ENCODE peak calls at places on chromosomes 7 and 10, in ten cellular contexts. One of them, this sample, is unnamed. For H3K4me1, the result is how much of the 10 kb centered on the place peaks cover.

GRCh38 chr10:23331567-23332290 is 12.9 kb downstream of the C10orf67 start:
- DNase-seq in sigmoid colon: no peak
- DNase-seq in SK-N-SH: no peak
- DNase-seq in hepatocyte: no peak
- DNase-seq in HCT116: no peak
- DNase-seq in tibial artery: no peak
- DNase-seq in heart right ventricle: no peak
- DNase-seq in suprapubic skin: no peak
- DNase-seq in lung: no peak
- DNase-seq in A673: peak
- DNase-seq in this sample: no peak

GRCh38 chr10:98097175-98097574 is 37.3 kb upstream of the R3HCC1L start:
- DNase-seq in sigmoid colon: no peak
- DNase-seq in SK-N-SH: no peak
- DNase-seq in hepatocyte: no peak
- DNase-seq in HCT116: no peak
- DNase-seq in tibial artery: no peak
- DNase-seq in heart right ventricle: no peak
- DNase-seq in suprapubic skin: no peak
- DNase-seq in lung: no peak
- DNase-seq in A673: no peak
- DNase-seq in this sample: no peak

GRCh38 chr10:64288404-64288803 is 767.2 kb downstream of the REEP3 start:
- DNase-seq in sigmoid colon: no peak
- DNase-seq in SK-N-SH: no peak
- DNase-seq in hepatocyte: no peak
- DNase-seq in HCT116: no peak
- DNase-seq in tibial artery: no peak
- DNase-seq in heart right ventricle: no peak
- DNase-seq in suprapubic skin: no peak
- DNase-seq in lung: no peak
- DNase-seq in A673: no peak
- DNase-seq in this sample: no peak

GRCh38 chr7:13538669-13539068 is 450.8 kb downstream of the ETV1 start:
- DNase-seq in sigmoid colon: no peak
- DNase-seq in SK-N-SH: no peak
- DNase-seq in hepatocyte: no peak
- DNase-seq in HCT116: no peak
- DNase-seq in tibial artery: no peak
- DNase-seq in heart right ventricle: no peak
- DNase-seq in suprapubic skin: no peak
- DNase-seq in lung: no peak
- DNase-seq in A673: no peak
- DNase-seq in this sample: no peak

GRCh38 chr7:3250725-3251124 is 50.3 kb upstream of the SDK1 start:
- DNase-seq in sigmoid colon: no peak
- DNase-seq in SK-N-SH: no peak
- DNase-seq in hepatocyte: no peak
- DNase-seq in HCT116: no peak
- DNase-seq in tibial artery: no peak
- DNase-seq in heart right ventricle: no peak
- DNase-seq in suprapubic skin: no peak
- DNase-seq in lung: no peak
- DNase-seq in A673: no peak
- DNase-seq in this sample: no peak

GRCh38 chr10:72328045-72328828 is 26.5 kb downstream of the DNAJB12 start:
- DNase-seq in sigmoid colon: peak
- DNase-seq in SK-N-SH: peak
- DNase-seq in hepatocyte: peak
- DNase-seq in HCT116: no peak
- DNase-seq in tibial artery: peak
- DNase-seq in heart right ventricle: peak
- DNase-seq in suprapubic skin: no peak
- DNase-seq in lung: peak
- DNase-seq in A673: peak
- DNase-seq in this sample: no peak

GRCh38 chr7:10930551-10930950 is 43.1 kb upstream of the PHF14 start:
- DNase-seq in sigmoid colon: no peak
- DNase-seq in SK-N-SH: no peak
- DNase-seq in hepatocyte: no peak
- DNase-seq in HCT116: no peak
- DNase-seq in tibial artery: no peak
- DNase-seq in heart right ventricle: no peak
- DNase-seq in suprapubic skin: no peak
- DNase-seq in lung: no peak
- DNase-seq in A673: no peak
- DNase-seq in this sample: no peak

GRCh38 chr7:116273918-116274301 is 63.6 kb downstream of the TES start:
- DNase-seq in sigmoid colon: no peak
- DNase-seq in SK-N-SH: no peak
- DNase-seq in hepatocyte: no peak
- DNase-seq in HCT116: no peak
- DNase-seq in tibial artery: no peak
- DNase-seq in heart right ventricle: no peak
- DNase-seq in suprapubic skin: no peak
- DNase-seq in lung: no peak
- DNase-seq in A673: no peak
- DNase-seq in this sample: no peak

GRCh38 chr7:108310351-108310750 is 145.9 kb downstream of the NRCAM start:
- DNase-seq in sigmoid colon: no peak
- DNase-seq in SK-N-SH: no peak
- DNase-seq in hepatocyte: no peak
- DNase-seq in HCT116: no peak
- DNase-seq in tibial artery: no peak
- DNase-seq in heart right ventricle: no peak
- DNase-seq in suprapubic skin: no peak
- DNase-seq in lung: no peak
- DNase-seq in A673: no peak
- DNase-seq in this sample: no peak

GRCh38 chr7:108313086-108313485 is 143.2 kb downstream of the NRCAM start:
- DNase-seq in sigmoid colon: no peak
- DNase-seq in SK-N-SH: no peak
- DNase-seq in hepatocyte: no peak
- DNase-seq in HCT116: no peak
- DNase-seq in tibial artery: no peak
- DNase-seq in heart right ventricle: no peak
- DNase-seq in suprapubic skin: no peak
- DNase-seq in lung: no peak
- DNase-seq in A673: no peak
- DNase-seq in this sample: no peak

GRCh38 chr7:108316708-108317107 is 139.5 kb downstream of the NRCAM start:
- DNase-seq in sigmoid colon: no peak
- DNase-seq in SK-N-SH: no peak
- DNase-seq in hepatocyte: no peak
- DNase-seq in HCT116: no peak
- DNase-seq in tibial artery: no peak
- DNase-seq in heart right ventricle: no peak
- DNase-seq in suprapubic skin: no peak
- DNase-seq in lung: no peak
- DNase-seq in A673: no peak
- DNase-seq in this sample: no peak

GRCh38 chr7:108311446-108312168 is 144.6 kb downstream of the NRCAM start:
- DNase-seq in sigmoid colon: no peak
- DNase-seq in SK-N-SH: no peak
- DNase-seq in hepatocyte: no peak
- DNase-seq in HCT116: no peak
- DNase-seq in tibial artery: no peak
- DNase-seq in heart right ventricle: no peak
- DNase-seq in suprapubic skin: no peak
- DNase-seq in lung: no peak
- DNase-seq in A673: peak
- DNase-seq in this sample: no peak

GRCh38 chr7:108314049-108314448 is 142.2 kb downstream of the NRCAM start:
- DNase-seq in sigmoid colon: no peak
- DNase-seq in SK-N-SH: no peak
- DNase-seq in hepatocyte: no peak
- DNase-seq in HCT116: no peak
- DNase-seq in tibial artery: no peak
- DNase-seq in heart right ventricle: no peak
- DNase-seq in suprapubic skin: no peak
- DNase-seq in lung: no peak
- DNase-seq in A673: no peak
- DNase-seq in this sample: no peak
- H3K4me1 ChIP-seq in sigmoid colon: under half
- H3K4me1 ChIP-seq in SK-N-SH: under half
- H3K4me1 ChIP-seq in hepatocyte: under half
- H3K4me1 ChIP-seq in HCT116: under half
- H3K4me1 ChIP-seq in tibial artery: under half
- H3K4me1 ChIP-seq in heart right ventricle: under half
- H3K4me1 ChIP-seq in suprapubic skin: under half
- H3K4me1 ChIP-seq in lung: under half
- H3K4me1 ChIP-seq in A673: under half
- H3K4me1 ChIP-seq in this sample: under half

GRCh38 chr10:12710157-12710556 is 291.4 kb downstream of the CCDC3 start:
- DNase-seq in sigmoid colon: no peak
- DNase-seq in SK-N-SH: no peak
- DNase-seq in hepatocyte: no peak
- DNase-seq in HCT116: no peak
- DNase-seq in tibial artery: no peak
- DNase-seq in heart right ventricle: no peak
- DNase-seq in suprapubic skin: no peak
- DNase-seq in lung: no peak
- DNase-seq in A673: no peak
- DNase-seq in this sample: no peak

GRCh38 chr10:12709516-12709915 is 292.0 kb downstream of the CCDC3 start:
- DNase-seq in sigmoid colon: no peak
- DNase-seq in SK-N-SH: no peak
- DNase-seq in hepatocyte: no peak
- DNase-seq in HCT116: no peak
- DNase-seq in tibial artery: no peak
- DNase-seq in heart right ventricle: no peak
- DNase-seq in suprapubic skin: no peak
- DNase-seq in lung: no peak
- DNase-seq in A673: peak
- DNase-seq in this sample: no peak

GRCh38 chr10:12712284-12712983 is 289.1 kb downstream of the CCDC3 start:
- DNase-seq in sigmoid colon: no peak
- DNase-seq in SK-N-SH: no peak
- DNase-seq in hepatocyte: no peak
- DNase-seq in HCT116: no peak
- DNase-seq in tibial artery: no peak
- DNase-seq in heart right ventricle: no peak
- DNase-seq in suprapubic skin: no peak
- DNase-seq in lung: no peak
- DNase-seq in A673: no peak
- DNase-seq in this sample: no peak

GRCh38 chr10:12710594-12711343 is 290.7 kb downstream of the CCDC3 start:
- DNase-seq in sigmoid colon: peak
- DNase-seq in SK-N-SH: peak
- DNase-seq in hepatocyte: peak
- DNase-seq in HCT116: peak
- DNase-seq in tibial artery: peak
- DNase-seq in heart right ventricle: peak
- DNase-seq in suprapubic skin: peak
- DNase-seq in lung: peak
- DNase-seq in A673: peak
- DNase-seq in this sample: no peak

DNA sequence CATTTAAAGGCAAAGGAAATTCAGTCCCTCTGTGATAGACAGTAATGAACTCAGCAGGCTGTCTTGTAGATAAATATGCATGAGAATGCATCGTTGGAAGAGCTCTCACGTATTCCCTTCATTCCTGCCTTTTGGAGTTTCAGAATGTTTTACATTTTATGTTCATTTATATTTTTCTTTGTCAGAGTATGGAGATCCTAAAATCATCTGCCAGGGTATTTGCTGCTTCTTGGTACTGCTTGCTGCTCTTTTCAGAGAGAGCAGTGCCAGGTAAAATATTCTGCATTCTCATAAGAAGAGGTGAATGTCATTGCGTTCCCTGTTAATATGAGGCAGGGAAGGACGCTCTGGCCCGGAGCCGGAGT is 290.2 kb downstream of the CCDC3 start:
- DNase-seq in sigmoid colon: no peak
- DNase-seq in SK-N-SH: no peak
- DNase-seq in hepatocyte: no peak
- DNase-seq in HCT116: no peak
- DNase-seq in tibial artery: no peak
- DNase-seq in heart right ventricle: no peak
- DNase-seq in suprapubic skin: no peak
- DNase-seq in lung: no peak
- DNase-seq in A673: no peak
- DNase-seq in this sample: no peak
- TF ChIP-seq CTCF in sigmoid colon: no peak
- TF ChIP-seq CTCF in SK-N-SH: no peak
- TF ChIP-seq CTCF in hepatocyte: no peak
- TF ChIP-seq CTCF in HCT116: no peak
- TF ChIP-seq CTCF in tibial artery: no peak
- TF ChIP-seq CTCF in heart right ventricle: no peak
- TF ChIP-seq CTCF in suprapubic skin: no peak
- TF ChIP-seq CTCF in lung: no peak
- TF ChIP-seq CTCF in A673: no peak
- TF ChIP-seq CTCF in this sample: no peak

GRCh38 chr10:128066954-128067382 is 59.3 kb downstream of the MKI67 start:
- DNase-seq in sigmoid colon: no peak
- DNase-seq in SK-N-SH: no peak
- DNase-seq in hepatocyte: no peak
- DNase-seq in HCT116: no peak
- DNase-seq in tibial artery: peak
- DNase-seq in heart right ventricle: no peak
- DNase-seq in suprapubic skin: peak
- DNase-seq in lung: no peak
- DNase-seq in A673: no peak
- DNase-seq in this sample: no peak

GRCh38 chr10:128064615-128065580 is 61.3 kb downstream of the MKI67 start:
- DNase-seq in sigmoid colon: peak
- DNase-seq in SK-N-SH: no peak
- DNase-seq in hepatocyte: no peak
- DNase-seq in HCT116: no peak
- DNase-seq in tibial artery: peak
- DNase-seq in heart right ventricle: peak
- DNase-seq in suprapubic skin: peak
- DNase-seq in lung: peak
- DNase-seq in A673: peak
- DNase-seq in this sample: peak

GRCh38 chr10:128067691-128068397 is 58.4 kb downstream of the MKI67 start:
- DNase-seq in sigmoid colon: peak
- DNase-seq in SK-N-SH: no peak
- DNase-seq in hepatocyte: no peak
- DNase-seq in HCT116: no peak
- DNase-seq in tibial artery: peak
- DNase-seq in heart right ventricle: no peak
- DNase-seq in suprapubic skin: peak
- DNase-seq in lung: no peak
- DNase-seq in A673: no peak
- DNase-seq in this sample: no peak

GRCh38 chr10:128063736-128064614 is 62.2 kb downstream of the MKI67 start:
- DNase-seq in sigmoid colon: peak
- DNase-seq in SK-N-SH: no peak
- DNase-seq in hepatocyte: no peak
- DNase-seq in HCT116: no peak
- DNase-seq in tibial artery: peak
- DNase-seq in heart right ventricle: no peak
- DNase-seq in suprapubic skin: peak
- DNase-seq in lung: no peak
- DNase-seq in A673: peak
- DNase-seq in this sample: no peak

GRCh38 chr10:128065881-128066534 is 60.2 kb downstream of the MKI67 start:
- DNase-seq in sigmoid colon: peak
- DNase-seq in SK-N-SH: no peak
- DNase-seq in hepatocyte: no peak
- DNase-seq in HCT116: no peak
- DNase-seq in tibial artery: peak
- DNase-seq in heart right ventricle: no peak
- DNase-seq in suprapubic skin: peak
- DNase-seq in lung: no peak
- DNase-seq in A673: no peak
- DNase-seq in this sample: no peak
- H3K4me1 ChIP-seq in sigmoid colon: under half
- H3K4me1 ChIP-seq in SK-N-SH: under half
- H3K4me1 ChIP-seq in hepatocyte: under half
- H3K4me1 ChIP-seq in HCT116: under half
- H3K4me1 ChIP-seq in tibial artery: under half
- H3K4me1 ChIP-seq in heart right ventricle: under half
- H3K4me1 ChIP-seq in suprapubic skin: under half
- H3K4me1 ChIP-seq in lung: under half
- H3K4me1 ChIP-seq in A673: under half
- H3K4me1 ChIP-seq in this sample: under half

GRCh38 chr7:4659551-4660286 is 22.4 kb upstream of the FOXK1 start:
- DNase-seq in sigmoid colon: no peak
- DNase-seq in SK-N-SH: no peak
- DNase-seq in hepatocyte: no peak
- DNase-seq in HCT116: peak
- DNase-seq in tibial artery: no peak
- DNase-seq in heart right ventricle: no peak
- DNase-seq in suprapubic skin: no peak
- DNase-seq in lung: no peak
- DNase-seq in A673: peak
- DNase-seq in this sample: no peak
- TF ChIP-seq CTCF in sigmoid colon: no peak
- TF ChIP-seq CTCF in SK-N-SH: peak
- TF ChIP-seq CTCF in hepatocyte: no peak
- TF ChIP-seq CTCF in HCT116: peak
- TF ChIP-seq CTCF in tibial artery: no peak
- TF ChIP-seq CTCF in heart right ventricle: no peak
- TF ChIP-seq CTCF in suprapubic skin: no peak
- TF ChIP-seq CTCF in lung: no peak
- TF ChIP-seq CTCF in A673: peak
- TF ChIP-seq CTCF in this sample: no peak

This sample was measured in thoracic aorta.